ENCODE peak calls at places on chromosomes 11 and 22, in eight cellular contexts. E, T, P, Q, G, M, H and J are unnamed samples.
A peak's percentile ranks its signal among the peaks of the same experiment; 100 is the strongest.

GRCh38 chr11:30291331-30291730 is 31.6 kb upstream of the ARL14EP start:
- DNase-seq in H (no peak), E (no peak), M (no peak), P (no peak), Q (no peak), G (no peak), T (no peak), J (no peak)

GRCh38 chr11:70739091-70739490 is 340.8 kb downstream of the CTTN start:
- DNase-seq in T (no peak), P (no peak), Q (no peak), E (no peak), M (no peak), H (no peak), G (no peak), J (no peak)

GRCh38 chr11:33724644-33725035 is 11.6 kb downstream of the CD59 start:
- DNase-seq in M (no peak), H (no peak), T (no peak), Q (peak; percentile 71), E (no peak), G (no peak), P (no peak), J (no peak)

GRCh38 chr22:38751422-38752346 is 4.1 kb downstream of the SUN2 start:
- DNase-seq in M (no peak), H (peak; percentile 93), E (no peak), Q (no peak), T (no peak), G (peak; percentile 63), P (peak; percentile 50), J (peak; percentile 87)

GRCh38 chr22:43378011-43378704 is 33.7 kb upstream of the MPPED1 start:
- DNase-seq in E (peak; percentile 62), P (no peak), H (peak; percentile 94), Q (peak; percentile 40), T (no peak), M (no peak), G (peak; percentile 65), J (no peak)

GRCh38 chr11:9688716-9689511 is 25.0 kb downstream of the SWAP70 start:
- DNase-seq in G (no peak), M (no peak), P (peak; percentile 47), T (peak; percentile 24), Q (no peak), E (no peak), H (peak; percentile 89), J (peak; percentile 23)

GRCh38 chr11:117076941-117077659 is 21.1 kb downstream of the SIK3 start:
- DNase-seq in G (no peak), Q (no peak), M (no peak), P (no peak), H (peak; percentile 82), T (no peak), E (no peak), J (no peak)

GRCh38 chr22:23068832-23069385 is 1.4 kb upstream of the GNAZ start:
- DNase-seq in G (no peak), H (no peak), Q (no peak), T (no peak), P (no peak), M (no peak), E (peak; percentile 26), J (no peak)

GRCh38 chr11:5818245-5818865 is 9.6 kb downstream of the OR52N2 start:
- DNase-seq in E (no peak), Q (no peak), G (no peak), T (no peak), P (no peak), H (no peak), M (no peak), J (peak; percentile 10)

GRCh38 chr22:45538284-45538683 is 35.6 kb downstream of the FBLN1 start:
- DNase-seq in M (no peak), H (no peak), Q (no peak), G (no peak), P (no peak), E (no peak), T (no peak), J (no peak)

GRCh38 chr11:126548576-126549272 is 193.2 kb downstream of the ST3GAL4 start:
- DNase-seq in H (no peak), G (no peak), Q (no peak), P (no peak), M (no peak), T (no peak), E (no peak), J (no peak)

GRCh38 chr11:44628730-44629361 is 63.4 kb downstream of the CD82 start:
- DNase-seq in G (peak; percentile 20), Q (no peak), H (no peak), T (no peak), M (no peak), E (peak; percentile 7), P (no peak), J (no peak)

GRCh38 chr11:24348908-24349307 is 147.9 kb upstream of the LUZP2 start:
- DNase-seq in H (no peak), T (no peak), E (no peak), Q (no peak), G (no peak), M (no peak), P (no peak), J (no peak)

DNA sequence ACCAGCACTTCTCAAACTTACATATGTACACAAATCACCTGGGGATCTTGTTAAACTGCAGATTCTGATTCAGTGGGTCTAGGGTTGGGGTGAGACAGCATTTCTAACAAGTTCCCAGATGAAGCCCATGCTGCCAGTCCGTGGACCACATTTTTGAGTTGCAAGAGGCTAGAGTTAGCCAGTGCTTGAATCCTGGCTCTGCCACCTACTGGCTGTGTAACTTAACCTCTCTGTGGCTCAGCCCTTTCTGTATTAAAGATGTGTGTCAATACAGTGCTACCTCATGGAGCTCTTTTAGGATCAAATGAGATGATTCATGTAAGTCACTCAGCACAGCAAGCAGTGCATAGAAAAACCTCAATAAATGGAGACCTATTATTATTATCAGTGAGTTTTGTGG is 90.2 kb upstream of the ISX start:
- DNase-seq in P (no peak), H (no peak), T (no peak), M (no peak), E (no peak), G (no peak), Q (no peak), J (no peak)
- TF ChIP-seq CTCF in P (no peak), H (no peak), T (no peak), M (peak; percentile 27), E (no peak), G (no peak), Q (no peak), J (no peak)

GRCh38 chr22:27151407-27151806 is 494.0 kb downstream of the MIAT start:
- DNase-seq in P (no peak), H (no peak), Q (no peak), M (no peak), G (no peak), T (no peak), E (no peak), J (no peak)
- TF ChIP-seq CTCF in P (no peak), H (no peak), Q (no peak), M (peak; percentile 20), G (no peak), T (no peak), E (no peak), J (no peak)

GRCh38 chr11:64248578-64248977 is 1.8 kb upstream of the PPP1R14B start:
- DNase-seq in M (no peak), E (no peak), T (no peak), G (no peak), P (no peak), Q (no peak), H (no peak), J (no peak)

GRCh38 chr11:64245401-64245796 is 1.3 kb downstream of the PPP1R14B start:
- DNase-seq in Q (no peak), G (peak; percentile 66), E (peak; percentile 73), P (no peak), M (no peak), T (peak; percentile 55), H (peak; percentile 53), J (no peak)

GRCh38 chr11:64247729-64248531 is 1.2 kb upstream of the PPP1R14B start:
- DNase-seq in H (no peak), E (no peak), P (no peak), Q (no peak), G (no peak), M (no peak), T (no peak), J (no peak)

GRCh38 chr11:64245797-64246623 is 733 bp downstream of the PPP1R14B start:
- DNase-seq in G (peak; percentile 70), H (peak; percentile 73), T (peak; percentile 67), M (no peak), Q (peak; percentile 58), P (peak; percentile 91), E (peak; percentile 73), J (peak; percentile 56)

GRCh38 chr11:64246874-64247728 is at the start of gene PPP1R14B:
- DNase-seq in P (peak; percentile 80), H (peak; percentile 83), E (peak; percentile 89), T (peak; percentile 90), G (peak; percentile 89), M (peak; percentile 86), Q (peak; percentile 77), J (peak; percentile 90)
- TF ChIP-seq CTCF in P (no peak), H (no peak), E (no peak), T (no peak), G (peak; percentile 35), M (peak; percentile 34), Q (peak; percentile 38), J (no peak)

GRCh38 chr11:63840356-63841060 is 1.6 kb downstream of the MARK2 start:
- DNase-seq in T (no peak), P (no peak), E (no peak), Q (no peak), M (no peak), G (no peak), H (peak; percentile 46), J (no peak)

GRCh38 chr11:63839508-63840355 is 822 bp downstream of the MARK2 start:
- DNase-seq in H (peak; percentile 55), Q (peak; percentile 24), G (peak; percentile 54), M (no peak), E (no peak), T (peak; percentile 30), P (no peak), J (peak; percentile 23)

GRCh38 chr11:63837719-63838118 is 1.2 kb upstream of the MARK2 start:
- DNase-seq in M (no peak), P (no peak), T (no peak), Q (no peak), G (no peak), H (no peak), E (peak; percentile 37), J (no peak)

GRCh38 chr11:63838150-63838681 is 694 bp upstream of the MARK2 start:
- DNase-seq in H (no peak), M (no peak), G (no peak), T (no peak), P (no peak), E (peak; percentile 55), Q (no peak), J (no peak)

DNA sequence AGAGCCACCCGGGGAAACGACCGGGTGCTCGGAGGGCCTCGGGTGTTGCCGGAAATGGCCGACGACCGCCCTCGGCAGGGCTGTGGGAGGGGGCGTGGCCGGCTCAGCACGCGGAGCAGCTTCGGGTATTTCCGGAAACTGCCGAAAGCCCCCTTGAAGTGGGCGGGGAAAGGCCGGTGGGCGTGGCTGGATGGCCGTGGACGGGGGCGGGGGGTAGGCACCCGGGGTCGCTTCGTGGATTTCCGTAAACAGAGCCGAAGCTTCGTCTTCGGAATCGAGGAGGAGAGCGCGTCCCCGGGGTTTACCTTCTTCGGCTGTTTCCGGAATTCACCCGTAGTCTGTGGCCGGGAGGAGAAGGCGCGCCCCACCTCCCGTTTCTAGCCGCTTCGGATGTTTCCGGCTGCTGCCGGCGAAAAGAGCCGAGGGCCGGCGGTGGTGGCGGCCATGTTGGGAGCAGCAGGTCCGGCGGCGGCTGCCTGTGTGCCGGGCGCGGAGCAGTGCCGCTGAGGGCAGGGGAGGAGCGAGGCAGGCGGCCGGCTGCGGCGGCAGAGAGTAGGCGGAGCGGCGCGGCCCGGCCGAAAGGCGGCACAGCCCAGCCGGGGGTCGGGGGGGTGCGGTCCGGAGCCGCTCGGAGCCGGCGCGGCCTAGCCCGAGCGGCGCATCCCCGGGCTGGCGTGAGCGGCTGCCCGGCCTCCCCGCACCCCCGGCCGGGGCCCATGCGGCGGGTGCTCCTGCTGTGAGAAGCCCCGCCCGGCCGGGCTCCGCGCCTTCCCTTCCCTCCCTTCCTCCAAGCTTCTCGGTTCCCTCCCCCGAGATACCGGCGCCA is at the start of gene MARK2:
- DNase-seq in M (peak; percentile 100), P (peak; percentile 99), G (peak; percentile 99), E (peak; percentile 100), Q (peak; percentile 99), H (peak; percentile 99), T (peak; percentile 98), J (peak; percentile 98)
- TF ChIP-seq CTCF in M (no peak), P (no peak), G (no peak), E (no peak), Q (peak; percentile 42), H (no peak), T (no peak), J (no peak)